ENCODE peak calls at places on chromosomes 12 and 14, in ten cellular contexts. T is lower leg skin, L is adrenal gland, A is A549, K is sigmoid colon, F is heart left ventricle, G is H54, W is K562, N is GM12891, H is vagina. R is an unnamed sample.

GRCh38 chr14:54785778-54786160 is 116.9 kb downstream of the GCH1 start:
- DNase-seq in T (peak), A (no peak), L (no peak), G (no peak), K (no peak), F (no peak), W (no peak), N (no peak), H (no peak), R (no peak)

GRCh38 chr12:52023182-52023975 is 16.6 kb downstream of the TAMALIN start:
- DNase-seq in F (peak), T (peak), K (peak), N (peak), A (peak), H (no peak), W (peak), L (peak), G (peak), R (peak)

GRCh38 chr14:67644428-67644827 is 24.7 kb downstream of the ARG2 start:
- DNase-seq in L (no peak), A (no peak), H (no peak), G (no peak), N (no peak), F (no peak), T (no peak), W (no peak), K (no peak), R (no peak)

GRCh38 chr12:57227315-57228115 is 2.0 kb upstream of the SHMT2 start:
- DNase-seq in L (no peak), N (no peak), W (no peak), T (no peak), H (no peak), K (no peak), F (no peak), G (no peak), A (no peak), R (no peak)

GRCh38 chr12:87119713-87120112 is 863.5 kb upstream of the MGAT4C start:
- DNase-seq in K (no peak), A (no peak), L (no peak), W (no peak), G (no peak), T (no peak), N (no peak), H (no peak), F (no peak), R (no peak)

GRCh38 chr14:69711065-69711464 is 55.9 kb upstream of the SRSF5 start:
- DNase-seq in H (no peak), N (no peak), G (no peak), L (no peak), A (no peak), F (peak), W (no peak), K (peak), T (peak), R (peak)

GRCh38 chr12:15979096-15980091 is 68.3 kb downstream of the DERA start:
- DNase-seq in T (no peak), G (peak), A (peak), F (no peak), H (no peak), N (no peak), W (peak), K (no peak), L (no peak), R (peak)

GRCh38 chr12:95205685-95206084 is 11.6 kb downstream of the FGD6 start:
- DNase-seq in H (peak), N (no peak), F (no peak), G (peak), T (no peak), L (peak), K (peak), W (peak), A (peak), R (peak)

GRCh38 chr14:81765654-81766275 is 232.1 kb upstream of the SEL1L start:
- DNase-seq in G (no peak), N (no peak), T (no peak), A (no peak), W (no peak), L (no peak), K (no peak), F (no peak), H (no peak), R (no peak)

GRCh38 chr12:34393086-34393820 is 371.0 kb downstream of the ALG10 start:
- DNase-seq in F (peak), W (no peak), G (no peak), T (peak), H (peak), K (peak), L (peak), A (no peak), N (no peak), R (no peak)

GRCh38 chr12:95802482-95803264 is 12.1 kb upstream of the NTN4 start:
- DNase-seq in A (peak), L (no peak), K (no peak), G (no peak), N (no peak), F (no peak), H (no peak), W (no peak), T (no peak), R (no peak)

GRCh38 chr14:54000341-54000811 is 43.8 kb upstream of the BMP4 start:
- DNase-seq in N (no peak), G (no peak), T (no peak), H (no peak), L (no peak), F (no peak), K (no peak), W (no peak), A (peak), R (no peak)

GRCh38 chr12:9843416-9843815 is 16.1 kb downstream of the KLRF1 start:
- DNase-seq in N (no peak), L (no peak), A (no peak), H (no peak), K (no peak), F (no peak), G (no peak), T (no peak), W (no peak), R (no peak)

GRCh38 chr14:100761481-100761880 is 34.8 kb downstream of the DLK1 start:
- DNase-seq in H (no peak), L (no peak), F (no peak), W (no peak), K (no peak), A (peak), G (no peak), T (no peak), N (no peak), R (peak)

GRCh38 chr14:94337274-94337673 is 14.1 kb upstream of the SERPINA6 start:
- DNase-seq in F (no peak), K (no peak), W (no peak), L (no peak), T (no peak), N (no peak), H (no peak), A (no peak), G (no peak), R (no peak)

GRCh38 chr12:76346798-76347420 is 1.3 kb downstream of the BBS10 start:
- DNase-seq in A (peak), N (no peak), L (peak), G (no peak), W (peak), F (peak), K (no peak), T (no peak), H (no peak), R (peak)

GRCh38 chr12:25859976-25860375 is 98.5 kb upstream of the RASSF8 start:
- DNase-seq in A (no peak), H (no peak), K (no peak), G (no peak), N (no peak), W (no peak), T (no peak), F (no peak), L (no peak), R (no peak)

GRCh38 chr12:22792198-22792597 is 167.2 kb downstream of the ETNK1 start:
- DNase-seq in T (no peak), H (no peak), G (no peak), K (no peak), A (no peak), F (no peak), N (no peak), W (no peak), L (no peak), R (no peak)

GRCh38 chr12:2813573-2814185 is 1.2 kb downstream of the ITFG2 start:
- DNase-seq in T (no peak), H (no peak), N (peak), W (peak), K (no peak), A (peak), G (peak), L (no peak), F (no peak), R (peak)

DNA sequence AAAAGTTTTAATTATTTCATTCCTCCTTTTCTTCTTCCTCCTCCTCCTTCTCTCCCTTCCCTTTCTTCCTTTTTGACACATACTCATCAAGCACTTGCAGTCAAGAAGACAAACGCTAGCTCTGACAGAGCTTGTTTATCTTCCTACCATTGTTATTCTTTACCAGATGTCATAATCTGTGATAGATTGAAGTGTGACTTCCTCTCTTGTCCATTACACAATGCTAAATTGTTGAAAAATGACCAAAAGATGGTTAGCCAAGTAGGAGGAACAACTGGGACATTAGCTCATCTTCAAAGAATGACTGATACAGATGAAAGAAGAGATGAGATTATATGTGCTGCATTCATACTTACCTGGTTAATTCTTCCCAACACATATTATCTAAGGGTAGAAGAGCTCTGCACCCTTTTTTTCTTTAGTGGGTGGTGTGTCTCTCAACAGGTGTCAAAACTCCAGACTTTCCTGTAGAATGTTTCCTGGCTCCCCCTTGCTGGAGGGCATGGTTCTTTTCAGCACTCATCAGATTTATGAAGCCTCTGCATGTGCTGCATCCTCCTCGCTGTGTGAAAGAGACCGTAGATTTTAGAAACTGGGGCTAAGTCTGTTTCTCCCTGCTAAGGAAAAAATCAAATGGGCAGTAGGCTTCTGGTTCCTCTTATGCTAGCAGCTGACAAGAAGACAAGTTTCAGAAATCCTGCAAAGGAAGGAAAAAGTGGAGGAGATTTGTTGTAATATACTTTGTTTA is 147.1 kb downstream of the TMX1 start:
- DNase-seq in L (no peak), G (no peak), W (no peak), K (no peak), H (no peak), F (no peak), A (peak), N (no peak), T (no peak), R (no peak)
- TF ChIP-seq POLR2A in L (no peak), G (no peak), W (no peak), K (no peak), H (no peak), F (no peak), A (no peak), N (no peak), T (no peak), R (no peak)

GRCh38 chr14:35331605-35332516 is 39.7 kb downstream of the PSMA6 start:
- DNase-seq in K (no peak), A (no peak), W (peak), T (peak), H (no peak), G (no peak), N (no peak), F (no peak), L (no peak), R (peak)
- TF ChIP-seq POLR2A in K (no peak), A (no peak), W (no peak), T (no peak), H (no peak), G (no peak), N (no peak), F (no peak), L (peak), R (no peak)

GRCh38 chr12:109466821-109467220 is 10.3 kb downstream of the KCTD10 start:
- DNase-seq in N (no peak), W (no peak), F (no peak), H (no peak), K (no peak), G (no peak), A (no peak), L (no peak), T (no peak), R (no peak)
- TF ChIP-seq POLR2A in N (no peak), W (no peak), F (no peak), H (no peak), K (no peak), G (no peak), A (no peak), L (no peak), T (no peak), R (no peak)

GRCh38 chr14:77455966-77456640 is 1.3 kb downstream of the VIPAS39 start:
- DNase-seq in H (no peak), W (no peak), L (no peak), K (no peak), N (no peak), A (no peak), F (no peak), G (no peak), T (no peak), R (no peak)

GRCh38 chr14:77457115-77457521 is 283 bp downstream of the VIPAS39 start:
- DNase-seq in T (no peak), H (no peak), A (no peak), F (no peak), K (peak), G (peak), L (no peak), W (no peak), N (no peak), R (no peak)

GRCh38 chr14:77458249-77458950 is 507 bp downstream of the AHSA1 start:
- DNase-seq in A (peak), H (no peak), L (peak), T (no peak), W (peak), K (no peak), N (no peak), F (no peak), G (peak), R (peak)

GRCh38 chr14:77459072-77459723 is 1.3 kb downstream of the AHSA1 start:
- DNase-seq in N (no peak), G (no peak), H (no peak), L (peak), W (peak), T (no peak), A (peak), K (no peak), F (peak), R (peak)

GRCh38 chr14:77457522-77458248 is at the start of the genes AHSA1 and VIPAS39:
- DNase-seq in G (peak), W (peak), L (peak), F (peak), T (peak), H (peak), K (peak), A (peak), N (peak), R (peak)
- TF ChIP-seq POLR2A in G (peak), W (peak), L (peak), F (peak), T (no peak), H (no peak), K (peak), A (peak), N (peak), R (peak)

GRCh38 chr14:104800600-104801283 is at the start of gene ZBTB42:
- DNase-seq in N (peak), G (peak), W (peak), H (no peak), A (no peak), F (peak), K (peak), L (no peak), T (peak), R (peak)
- TF ChIP-seq POLR2A in N (no peak), G (no peak), W (no peak), H (no peak), A (no peak), F (no peak), K (no peak), L (peak), T (no peak), R (no peak)

R was measured in erythroblast.